ENCODE peak calls at places on chromosomes 11 and 22, in four cellular contexts. One of them, this sample, is unnamed.

GRCh38 chr22:37282385-37282677 is at the start of gene CYTH4:
- DNase-seq in HCT116: no peak
- DNase-seq in SK-N-SH: no peak
- DNase-seq in H1: no peak
- DNase-seq in this sample: no peak

GRCh38 chr11:117121176-117121575 is 22.9 kb upstream of the PAFAH1B2 start:
- DNase-seq in H1: no peak
- DNase-seq in HCT116: no peak
- DNase-seq in SK-N-SH: no peak
- DNase-seq in this sample: no peak

GRCh38 chr11:19311306-19312030 is 70.7 kb upstream of the E2F8 start:
- DNase-seq in SK-N-SH: peak
- DNase-seq in HCT116: peak
- DNase-seq in H1: peak
- DNase-seq in this sample: peak

GRCh38 chr11:86671386-86672006 is 920 bp downstream of the ME3 start:
- DNase-seq in HCT116: no peak
- DNase-seq in SK-N-SH: no peak
- DNase-seq in H1: peak
- DNase-seq in this sample: peak

GRCh38 chr22:44382461-44383038 is 69.8 kb upstream of the SHISAL1 start:
- DNase-seq in H1: no peak
- DNase-seq in HCT116: no peak
- DNase-seq in SK-N-SH: no peak
- DNase-seq in this sample: no peak

GRCh38 chr11:123137496-123138270 is 57.4 kb downstream of the CLMP start:
- DNase-seq in HCT116: no peak
- DNase-seq in H1: peak
- DNase-seq in SK-N-SH: peak
- DNase-seq in this sample: no peak

GRCh38 chr22:23232094-23232905 is 52.0 kb downstream of the BCR start:
- DNase-seq in SK-N-SH: no peak
- DNase-seq in HCT116: no peak
- DNase-seq in H1: no peak
- DNase-seq in this sample: no peak

GRCh38 chr11:86874314-86875056 is 74.1 kb downstream of the PRSS23 start:
- DNase-seq in H1: no peak
- DNase-seq in SK-N-SH: no peak
- DNase-seq in HCT116: no peak
- DNase-seq in this sample: no peak

GRCh38 chr11:44708523-44709280 is 18.1 kb upstream of the TSPAN18 start:
- DNase-seq in H1: no peak
- DNase-seq in HCT116: no peak
- DNase-seq in SK-N-SH: no peak
- DNase-seq in this sample: no peak

GRCh38 chr11:128610765-128611617 is 23.6 kb upstream of the ETS1 start:
- DNase-seq in H1: no peak
- DNase-seq in HCT116: no peak
- DNase-seq in SK-N-SH: no peak
- DNase-seq in this sample: no peak

GRCh38 chr11:44831605-44832394 is 105.0 kb downstream of the TSPAN18 start:
- DNase-seq in SK-N-SH: no peak
- DNase-seq in H1: no peak
- DNase-seq in HCT116: no peak
- DNase-seq in this sample: no peak

GRCh38 chr11:996681-997080 is 39.8 kb downstream of the MUC6 start:
- DNase-seq in HCT116: no peak
- DNase-seq in SK-N-SH: no peak
- DNase-seq in H1: no peak
- DNase-seq in this sample: no peak

GRCh38 chr11:73331138-73331916 is 23.3 kb downstream of the ARHGEF17 start:
- DNase-seq in HCT116: no peak
- DNase-seq in H1: peak
- DNase-seq in SK-N-SH: peak
- DNase-seq in this sample: no peak

GRCh38 chr22:30837531-30837930 is 131.0 kb downstream of the MORC2 start:
- DNase-seq in H1: no peak
- DNase-seq in HCT116: no peak
- DNase-seq in SK-N-SH: no peak
- DNase-seq in this sample: no peak

GRCh38 chr11:34610324-34611041 is 10.4 kb upstream of the EHF start:
- DNase-seq in SK-N-SH: no peak
- DNase-seq in H1: no peak
- DNase-seq in HCT116: no peak
- DNase-seq in this sample: peak

GRCh38 chr22:20015971-20016733 is 471 bp downstream of the ARVCF start:
- DNase-seq in SK-N-SH: peak
- DNase-seq in H1: peak
- DNase-seq in HCT116: no peak
- DNase-seq in this sample: no peak

GRCh38 chr11:73257342-73258103 is 14.6 kb upstream of the P2RY6 start:
- DNase-seq in H1: no peak
- DNase-seq in HCT116: peak
- DNase-seq in SK-N-SH: no peak
- DNase-seq in this sample: peak

GRCh38 chr11:121265586-121265985 is 27.0 kb upstream of the SC5D start:
- DNase-seq in SK-N-SH: no peak
- DNase-seq in HCT116: no peak
- DNase-seq in H1: no peak
- DNase-seq in this sample: no peak

GRCh38 chr11:95282337-95282751 is 51.3 kb upstream of the SESN3 start:
- DNase-seq in H1: no peak
- DNase-seq in SK-N-SH: no peak
- DNase-seq in HCT116: no peak
- DNase-seq in this sample: no peak

GRCh38 chr11:30432177-30432576 is 109.3 kb downstream of the ARL14EP start:
- DNase-seq in SK-N-SH: no peak
- DNase-seq in H1: no peak
- DNase-seq in HCT116: no peak
- DNase-seq in this sample: no peak

GRCh38 chr22:33889748-33890147 is 30.5 kb downstream of the LARGE1 start:
- DNase-seq in H1: no peak
- DNase-seq in HCT116: no peak
- DNase-seq in SK-N-SH: no peak
- DNase-seq in this sample: no peak

GRCh38 chr22:36258750-36259619 is 6.1 kb downstream of the APOL1 start:
- DNase-seq in SK-N-SH: no peak
- DNase-seq in H1: peak
- DNase-seq in HCT116: no peak
- DNase-seq in this sample: peak

GRCh38 chr22:50569896-50570535 is 7.3 kb upstream of the SYCE3 start:
- DNase-seq in SK-N-SH: no peak
- DNase-seq in H1: no peak
- DNase-seq in HCT116: no peak
- DNase-seq in this sample: no peak

GRCh38 chr11:119845756-119846155 is 116.8 kb upstream of the NECTIN1 start:
- DNase-seq in SK-N-SH: no peak
- DNase-seq in HCT116: no peak
- DNase-seq in H1: no peak
- DNase-seq in this sample: peak

GRCh38 chr11:77672276-77672675 is 34.7 kb upstream of the CLNS1A start:
- DNase-seq in HCT116: no peak
- DNase-seq in H1: no peak
- DNase-seq in SK-N-SH: no peak
- DNase-seq in this sample: no peak

GRCh38 chr22:49007013-49007653 is 820.5 kb downstream of the BRD1 start:
- DNase-seq in HCT116: no peak
- DNase-seq in SK-N-SH: peak
- DNase-seq in H1: peak
- DNase-seq in this sample: no peak

GRCh38 chr11:64787526-64788320 is 9.4 kb upstream of the SF1 start:
- DNase-seq in H1: peak
- DNase-seq in SK-N-SH: peak
- DNase-seq in HCT116: no peak
- DNase-seq in this sample: peak

GRCh38 chr11:33551051-33551450 is 149.6 kb downstream of the C11orf91 start:
- DNase-seq in HCT116: no peak
- DNase-seq in SK-N-SH: no peak
- DNase-seq in H1: no peak
- DNase-seq in this sample: no peak

GRCh38 chr11:5624489-5625278 is at the start of gene TRIM34:
- DNase-seq in H1: peak
- DNase-seq in SK-N-SH: no peak
- DNase-seq in HCT116: no peak
- DNase-seq in this sample: peak

GRCh38 chr11:104946907-104947306 is 21.5 kb downstream of the CASP4 start:
- DNase-seq in H1: no peak
- DNase-seq in HCT116: peak
- DNase-seq in SK-N-SH: no peak
- DNase-seq in this sample: no peak

GRCh38 chr11:20156280-20156875 is 3.9 kb downstream of the DBX1 start:
- DNase-seq in HCT116: no peak
- DNase-seq in H1: peak
- DNase-seq in SK-N-SH: peak
- DNase-seq in this sample: no peak

GRCh38 chr22:26672590-26673468 is 15.4 kb downstream of the MIAT start:
- DNase-seq in SK-N-SH: peak
- DNase-seq in HCT116: peak
- DNase-seq in H1: peak
- DNase-seq in this sample: peak

GRCh38 chr11:32333335-32333991 is 101.9 kb downstream of the WT1 start:
- DNase-seq in SK-N-SH: peak
- DNase-seq in HCT116: no peak
- DNase-seq in H1: peak
- DNase-seq in this sample: no peak
- TF ChIP-seq JUND in SK-N-SH: no peak
- TF ChIP-seq JUND in HCT116: no peak
- TF ChIP-seq JUND in H1: no peak
- TF ChIP-seq JUND in this sample: no peak

GRCh38 chr22:46900549-46900948 is 138.1 kb downstream of the TBC1D22A start:
- DNase-seq in SK-N-SH: no peak
- DNase-seq in H1: no peak
- DNase-seq in HCT116: no peak
- DNase-seq in this sample: no peak
- TF ChIP-seq JUND in SK-N-SH: no peak
- TF ChIP-seq JUND in H1: no peak
- TF ChIP-seq JUND in HCT116: no peak
- TF ChIP-seq JUND in this sample: no peak

DNA sequence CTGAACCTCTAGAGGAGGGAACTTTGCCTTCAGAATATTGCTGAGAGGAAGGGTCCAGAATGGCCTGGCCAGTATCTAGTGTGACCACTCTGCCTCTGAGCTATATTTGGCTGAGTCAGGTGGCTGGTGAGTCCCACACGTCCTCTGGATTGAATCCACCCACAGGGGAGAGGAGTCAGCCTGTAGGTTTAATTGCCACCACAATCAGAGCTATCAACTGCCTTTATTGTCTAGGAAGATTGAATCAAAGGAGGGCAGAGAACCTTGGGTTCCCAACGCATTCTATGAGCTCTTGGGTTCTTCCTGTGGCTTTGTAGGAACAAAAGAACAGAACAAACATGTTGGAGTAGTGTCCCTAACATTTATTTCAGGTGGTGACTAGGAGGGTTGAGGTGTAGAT is 67.7 kb downstream of the ST3GAL4 start:
- DNase-seq in HCT116: no peak
- DNase-seq in SK-N-SH: no peak
- DNase-seq in H1: no peak
- DNase-seq in this sample: no peak
- TF ChIP-seq JUND in HCT116: no peak
- TF ChIP-seq JUND in SK-N-SH: no peak
- TF ChIP-seq JUND in H1: no peak
- TF ChIP-seq JUND in this sample: no peak

GRCh38 chr22:22200569-22201184 is 43.9 kb upstream of the VPREB1 start:
- DNase-seq in HCT116: no peak
- DNase-seq in H1: no peak
- DNase-seq in SK-N-SH: no peak
- DNase-seq in this sample: no peak

GRCh38 chr22:22203048-22203971 is 41.3 kb upstream of the VPREB1 start:
- DNase-seq in HCT116: no peak
- DNase-seq in SK-N-SH: no peak
- DNase-seq in H1: no peak
- DNase-seq in this sample: no peak

GRCh38 chr22:22201185-22201924 is 43.2 kb upstream of the VPREB1 start:
- DNase-seq in H1: peak
- DNase-seq in HCT116: no peak
- DNase-seq in SK-N-SH: peak
- DNase-seq in this sample: peak

GRCh38 chr22:22199634-22200033 is 45.0 kb upstream of the VPREB1 start:
- DNase-seq in HCT116: no peak
- DNase-seq in H1: no peak
- DNase-seq in SK-N-SH: no peak
- DNase-seq in this sample: no peak

GRCh38 chr22:22201925-22202343 is 42.7 kb upstream of the VPREB1 start:
- DNase-seq in HCT116: no peak
- DNase-seq in SK-N-SH: no peak
- DNase-seq in H1: no peak
- DNase-seq in this sample: no peak
- TF ChIP-seq JUND in HCT116: no peak
- TF ChIP-seq JUND in SK-N-SH: no peak
- TF ChIP-seq JUND in H1: no peak
- TF ChIP-seq JUND in this sample: no peak

GRCh38 chr22:29344137-29344536 is 28.6 kb upstream of the RASL10A start:
- DNase-seq in H1: no peak
- DNase-seq in SK-N-SH: peak
- DNase-seq in HCT116: peak
- DNase-seq in this sample: peak
- TF ChIP-seq JUND in H1: no peak
- TF ChIP-seq JUND in SK-N-SH: peak
- TF ChIP-seq JUND in HCT116: peak
- TF ChIP-seq JUND in this sample: no peak

DNA sequence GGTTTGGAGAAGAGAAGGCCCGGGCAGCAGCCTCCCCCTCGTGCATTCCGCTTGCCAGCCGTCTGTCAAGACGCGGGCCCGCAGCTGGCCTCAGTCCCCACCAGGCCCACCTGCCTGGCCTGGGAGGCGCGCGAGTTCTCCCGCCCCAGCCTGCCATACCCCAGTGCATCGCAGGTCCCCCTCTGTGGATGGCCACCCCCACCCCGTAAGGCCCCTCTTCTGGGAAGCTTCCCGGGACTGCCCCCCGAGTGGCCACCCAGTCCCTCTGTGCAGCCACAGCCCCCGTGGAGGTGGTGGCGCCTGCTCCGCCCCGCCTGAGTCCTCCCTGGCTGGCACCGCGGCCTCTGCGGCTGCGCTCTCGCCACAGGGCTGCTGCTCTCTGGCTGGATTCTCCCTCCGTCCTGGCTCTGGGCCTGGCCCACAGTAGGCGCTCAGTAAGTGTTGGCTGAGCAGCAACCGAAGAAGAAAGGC is 74.0 kb upstream of the TCF20 start:
- DNase-seq in SK-N-SH: no peak
- DNase-seq in HCT116: no peak
- DNase-seq in H1: peak
- DNase-seq in this sample: no peak
- TF ChIP-seq JUND in SK-N-SH: no peak
- TF ChIP-seq JUND in HCT116: no peak
- TF ChIP-seq JUND in H1: no peak
- TF ChIP-seq JUND in this sample: no peak

GRCh38 chr11:66115638-66116410 is 45.8 kb downstream of the PACS1 start:
- DNase-seq in HCT116: no peak
- DNase-seq in H1: no peak
- DNase-seq in SK-N-SH: no peak
- DNase-seq in this sample: no peak
- TF ChIP-seq JUND in HCT116: no peak
- TF ChIP-seq JUND in H1: no peak
- TF ChIP-seq JUND in SK-N-SH: no peak
- TF ChIP-seq JUND in this sample: no peak

GRCh38 chr11:37657645-37658044 is 1059.6 kb upstream of the RAG2 start:
- DNase-seq in HCT116: no peak
- DNase-seq in H1: no peak
- DNase-seq in SK-N-SH: peak
- DNase-seq in this sample: peak
- TF ChIP-seq JUND in HCT116: no peak
- TF ChIP-seq JUND in H1: no peak
- TF ChIP-seq JUND in SK-N-SH: no peak
- TF ChIP-seq JUND in this sample: no peak

This sample was measured in T47D.